ENCODE peak calls at places on chromosomes 2 and 18, in five cellular contexts. O, X, F, S and R are unnamed samples. For H3K27me3, the result is how much of the 10 kb centered on the place peaks cover.

GRCh38 chr2:19214682-19215391 is 143.6 kb downstream of the OSR1 start:
- DNase-seq in S (no peak), F (no peak), X (no peak), O (no peak), R (no peak)

GRCh38 chr18:78431606-78432005 is 548.0 kb upstream of the SALL3 start:
- DNase-seq in X (no peak), S (peak), O (no peak), F (no peak), R (no peak)

GRCh38 chr2:185676316-185676715 is 62.3 kb upstream of the FSIP2 start:
- DNase-seq in O (no peak), X (no peak), F (no peak), S (no peak), R (no peak)

GRCh38 chr2:178234648-178235047 is 40.3 kb downstream of the OSBPL6 start:
- DNase-seq in O (no peak), X (no peak), S (no peak), F (no peak), R (no peak)

GRCh38 chr18:21489119-21489750 is 111.3 kb downstream of the ESCO1 start:
- DNase-seq in S (peak), F (no peak), X (no peak), O (peak), R (no peak)

GRCh38 chr2:223100061-223100511 is 48.1 kb downstream of the KCNE4 start:
- DNase-seq in S (no peak), X (peak), O (peak), F (peak), R (peak)

GRCh38 chr2:17070711-17071110 is 405.1 kb upstream of the CYRIA start:
- DNase-seq in F (no peak), S (no peak), O (no peak), X (no peak), R (no peak)

GRCh38 chr2:142542431-142542910 is 335.0 kb upstream of the KYNU start:
- DNase-seq in X (no peak), O (no peak), S (no peak), F (no peak), R (no peak)

GRCh38 chr2:178072000-178072382 is 586 bp downstream of the PDE11A start:
- DNase-seq in X (no peak), O (no peak), F (no peak), S (no peak), R (no peak)

GRCh38 chr2:112483047-112483473 is 1.1 kb downstream of the TTL start:
- DNase-seq in O (peak), F (no peak), S (peak), X (no peak), R (no peak)

GRCh38 chr18:23838801-23839366 is 149.6 kb downstream of the LAMA3 start:
- DNase-seq in F (no peak), O (no peak), S (no peak), X (no peak), R (no peak)

GRCh38 chr2:42298996-42299754 is 61.8 kb downstream of the COX7A2L start:
- DNase-seq in F (no peak), X (no peak), O (no peak), S (no peak), R (no peak)
- H3K27ac ChIP-seq in F (no peak), X (no peak), O (no peak), S (no peak), R (no peak)

GRCh38 chr2:219519526-219519916 is 5.2 kb downstream of the ASIC4 start:
- DNase-seq in O (no peak), S (no peak), X (no peak), F (no peak), R (no peak)
- H3K27me3 ChIP-seq in O (under half), S (half or more), X (half or more), F (under half), R (under half)

DNA sequence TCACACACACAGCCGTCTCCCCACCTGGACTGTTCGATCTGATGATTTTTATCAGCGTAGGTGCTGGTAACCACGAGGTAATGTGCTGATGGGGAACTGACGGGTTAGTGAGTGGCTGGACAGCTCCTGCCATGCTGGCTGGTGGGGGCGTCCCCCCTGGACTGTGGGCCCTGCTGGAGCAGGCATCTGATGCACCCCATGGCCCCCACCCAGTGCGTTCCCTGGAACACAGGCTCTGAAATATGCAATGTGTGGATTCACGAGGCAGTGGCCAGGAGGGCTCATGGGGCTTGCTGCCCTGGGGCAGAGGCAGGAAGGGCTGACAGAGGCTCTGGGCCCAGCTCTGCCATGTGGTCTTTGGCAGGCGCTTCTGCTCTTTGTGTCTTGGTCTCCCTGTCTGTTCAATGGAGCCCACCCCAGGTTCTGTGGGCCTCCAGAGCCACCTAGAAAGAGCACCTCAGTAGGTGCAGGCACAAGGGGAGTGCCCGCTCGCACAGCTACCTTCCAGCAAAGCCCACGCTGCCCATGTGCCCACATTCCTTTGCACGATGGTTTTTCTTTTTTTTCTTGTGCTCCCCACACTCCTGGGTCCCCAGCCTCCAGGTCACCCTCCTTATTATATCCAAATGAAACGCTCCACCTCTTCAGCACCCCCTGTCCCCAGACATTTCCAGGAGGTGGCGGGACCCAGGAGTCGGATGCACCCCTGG is 10.3 kb upstream of the PXDN start:
- DNase-seq in S (no peak), F (no peak), X (no peak), O (no peak), R (no peak)
- H3K27ac ChIP-seq in S (no peak), F (no peak), X (no peak), O (no peak), R (no peak)

GRCh38 chr2:110735366-110735765 is 3.0 kb downstream of the ACOXL start:
- DNase-seq in S (no peak), X (no peak), O (no peak), F (no peak), R (no peak)
- H3K27me3 ChIP-seq in S (under half), X (half or more), O (half or more), F (under half), R (under half)

DNA sequence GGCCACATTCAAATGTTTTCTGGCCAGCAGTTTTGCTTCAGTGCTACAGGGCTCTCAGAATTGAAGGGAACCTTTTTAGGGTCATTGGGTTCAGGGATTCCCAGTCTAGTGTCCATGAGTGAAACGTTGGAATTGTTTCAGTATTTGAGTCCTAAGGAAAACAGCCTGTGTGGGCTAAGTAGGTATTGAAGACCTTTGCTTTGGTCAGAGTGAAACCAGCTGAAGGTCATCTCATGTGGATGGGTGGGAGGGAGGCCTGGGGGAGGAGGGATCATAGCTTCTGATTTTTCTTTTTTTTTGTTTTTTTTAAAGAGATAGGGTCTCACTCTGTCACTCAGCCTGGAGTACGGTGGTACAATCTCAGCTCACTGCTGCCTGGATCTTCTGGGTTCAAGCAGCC is 20.2 kb downstream of the B3GNT2 start:
- DNase-seq in X (no peak), O (no peak), S (no peak), F (no peak), R (no peak)
- H3K27ac ChIP-seq in X (peak), O (peak), S (no peak), F (peak), R (no peak)

DNA sequence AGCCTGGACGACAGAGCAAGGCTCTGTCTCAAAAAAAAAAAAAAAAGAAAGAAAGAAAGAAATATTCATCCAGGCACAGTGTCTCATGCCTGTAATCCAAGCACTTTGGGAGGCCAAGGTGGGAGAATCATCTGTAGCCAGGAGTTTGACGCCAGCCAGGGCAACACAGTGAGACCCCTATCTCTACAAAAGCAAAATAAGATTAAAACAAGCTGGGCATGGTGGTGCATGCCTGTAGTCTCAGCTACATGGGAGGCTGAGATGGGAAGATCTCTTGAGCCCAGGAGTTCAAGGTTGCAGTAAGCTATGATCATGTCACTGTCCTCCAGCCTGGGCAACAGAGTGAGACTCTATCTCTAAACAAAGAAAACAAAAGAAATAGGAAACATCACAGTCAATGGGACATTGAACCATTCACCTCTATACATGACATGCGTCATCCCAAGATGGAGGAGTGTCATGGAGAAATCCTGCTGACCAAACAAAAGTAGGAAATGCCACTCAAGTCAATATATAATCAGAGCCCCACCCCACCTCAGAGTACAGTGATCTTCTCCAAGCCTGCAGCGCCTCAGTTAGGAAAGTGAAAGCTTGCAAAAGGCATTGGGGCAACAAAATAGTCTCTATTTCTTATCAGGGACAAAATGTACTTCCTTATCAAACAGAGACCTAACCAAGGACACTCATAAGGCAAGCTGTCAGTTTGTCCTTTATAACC is 9.8 kb downstream of the FEV start:
- DNase-seq in F (no peak), X (no peak), O (no peak), S (no peak), R (no peak)
- H3K27me3 ChIP-seq in F (under half), X (half or more), O (under half), S (half or more), R (half or more)

DNA sequence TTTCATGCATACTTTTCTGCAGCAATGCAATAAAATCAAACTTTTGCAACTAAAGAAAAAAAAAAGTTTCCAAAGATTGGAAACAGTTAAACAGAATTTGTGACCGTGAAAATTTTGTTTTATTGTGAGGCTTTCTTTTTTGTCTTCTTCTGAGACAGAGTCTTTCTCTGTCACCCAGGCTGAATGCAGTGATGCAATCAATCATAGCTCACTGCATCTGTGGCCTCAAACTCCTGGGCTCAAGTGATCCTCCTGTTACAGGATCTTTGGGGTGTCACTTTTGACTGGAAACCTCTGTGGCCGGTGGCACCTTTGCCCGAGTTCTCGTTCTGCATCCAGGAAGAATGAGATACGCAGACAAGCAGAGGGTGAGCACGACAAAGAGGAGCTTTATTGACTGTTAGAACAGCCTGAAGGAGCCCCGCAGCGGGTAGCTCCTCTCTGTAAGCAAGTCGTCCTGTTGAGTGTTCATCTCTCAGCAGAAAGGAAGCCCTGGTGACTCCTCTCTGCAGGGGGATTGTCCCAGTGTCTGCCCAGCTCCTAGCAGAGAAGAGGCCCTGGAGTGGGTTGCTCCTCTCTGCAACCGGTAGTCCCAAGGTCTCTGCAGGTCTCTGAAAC is 16.9 kb upstream of the ILKAP start:
- DNase-seq in X (no peak), F (no peak), S (no peak), O (no peak), R (no peak)
- H3K27ac ChIP-seq in X (peak), F (peak), S (no peak), O (no peak), R (peak)

GRCh38 chr2:239484571-239485355 is 83.9 kb upstream of the HDAC4 start:
- DNase-seq in O (no peak), F (no peak), S (no peak), X (no peak), R (no peak)

GRCh38 chr2:239487272-239487671 is 86.5 kb upstream of the HDAC4 start:
- DNase-seq in S (no peak), X (no peak), O (no peak), F (no peak), R (no peak)

GRCh38 chr2:239485622-239486021 is 84.8 kb upstream of the HDAC4 start:
- DNase-seq in F (no peak), O (no peak), S (no peak), X (no peak), R (no peak)

GRCh38 chr2:239479471-239479870 is 78.7 kb upstream of the HDAC4 start:
- DNase-seq in S (no peak), X (no peak), O (no peak), F (no peak), R (no peak)

GRCh38 chr2:239482801-239483712 is 82.2 kb upstream of the HDAC4 start:
- DNase-seq in F (no peak), O (no peak), X (no peak), S (no peak), R (no peak)
- H3K27me3 ChIP-seq in F (under half), O (under half), X (half or more), S (under half), R (under half)

GRCh38 chr2:101830146-101830545 is 132.6 kb downstream of the MAP4K4 start:
- DNase-seq in O (no peak), X (no peak), F (no peak), S (no peak), R (no peak)
- H3K27ac ChIP-seq in O (peak), X (peak), F (no peak), S (no peak), R (no peak)

GRCh38 chr2:159797468-159798375 is at the start of gene CD302:
- DNase-seq in X (peak), S (peak), F (peak), O (peak), R (peak)

GRCh38 chr2:159792036-159792435 is 6.0 kb downstream of the CD302 start:
- DNase-seq in F (no peak), X (no peak), O (no peak), S (no peak), R (no peak)

GRCh38 chr2:159795781-159796667 is 2.0 kb downstream of the CD302 start:
- DNase-seq in O (no peak), X (no peak), S (no peak), F (no peak), R (no peak)

GRCh38 chr2:159790323-159790722 is 7.7 kb downstream of the CD302 start:
- DNase-seq in O (no peak), S (no peak), F (no peak), X (no peak), R (no peak)

GRCh38 chr2:159793265-159793664 is 4.7 kb downstream of the CD302 start:
- DNase-seq in F (no peak), S (no peak), X (no peak), O (no peak), R (no peak)
- H3K27me3 ChIP-seq in F (under half), S (under half), X (under half), O (under half), R (under half)